ENCODE peak calls at places on chromosomes 3 and 15, in eight cellular contexts. K is PC-3, J is spleen, Z is heart left ventricle, M is cardiac muscle cell, V is kidney, S is astrocyte, I is thyroid gland. E is an unnamed sample. For H3K4me1, the result is how much of the 10 kb centered on the place peaks cover.

GRCh38 chr3:8663177-8664061 is 18.8 kb upstream of the SSUH2 start:
- DNase-seq in S (peak), Z (no peak), K (peak), J (no peak), V (no peak), I (peak), M (peak), E (peak)

GRCh38 chr3:156498307-156498706 is 56.6 kb downstream of the SSR3 start:
- DNase-seq in S (no peak), I (no peak), K (no peak), Z (no peak), M (no peak), V (no peak), J (no peak), E (no peak)

GRCh38 chr3:190119734-190120133 is 963 bp downstream of the P3H2 start:
- DNase-seq in J (no peak), M (no peak), S (no peak), K (no peak), V (no peak), I (no peak), Z (no peak), E (no peak)

GRCh38 chr3:157176108-157176507 is 16.2 kb upstream of the CCNL1 start:
- DNase-seq in K (no peak), V (no peak), Z (no peak), M (no peak), J (no peak), I (peak), S (peak), E (no peak)

GRCh38 chr3:5231067-5231466 is 43.6 kb downstream of the EDEM1 start:
- DNase-seq in S (no peak), J (no peak), Z (no peak), K (no peak), M (no peak), V (no peak), I (no peak), E (no peak)

GRCh38 chr3:33658971-33659848 is 58.8 kb downstream of the CLASP2 start:
- DNase-seq in K (no peak), V (peak), M (peak), J (peak), Z (peak), S (peak), I (peak), E (no peak)

GRCh38 chr15:71548317-71548908 is 261.9 kb upstream of the NR2E3 start:
- DNase-seq in Z (no peak), K (no peak), V (no peak), M (no peak), J (no peak), I (no peak), S (no peak), E (no peak)

GRCh38 chr3:177236704-177237103 is 39.4 kb upstream of the TBL1XR1 start:
- DNase-seq in S (no peak), J (no peak), M (no peak), K (peak), I (no peak), V (no peak), Z (no peak), E (no peak)

GRCh38 chr3:11238057-11238456 is 34.1 kb upstream of the ATG7 start:
- DNase-seq in M (no peak), S (peak), Z (no peak), I (no peak), J (no peak), K (peak), V (no peak), E (no peak)

GRCh38 chr15:58731756-58732535 is 17.6 kb downstream of the ADAM10 start:
- DNase-seq in Z (no peak), S (peak), V (no peak), M (peak), J (no peak), I (no peak), K (peak), E (no peak)

GRCh38 chr15:62228604-62229003 is 63.5 kb upstream of the C2CD4B start:
- DNase-seq in K (no peak), J (no peak), S (no peak), Z (no peak), I (no peak), V (no peak), M (no peak), E (no peak)

GRCh38 chr3:123378409-123378915 is 70.4 kb downstream of the ADCY5 start:
- DNase-seq in V (no peak), M (no peak), I (no peak), S (no peak), K (no peak), Z (no peak), J (no peak), E (no peak)
- H3K4me1 ChIP-seq in V (under half), M (half or more), I (under half), S (under half), K (under half), Z (half or more), J (under half), E (under half)

GRCh38 chr3:113210608-113211369 is 568 bp upstream of the BOC start:
- DNase-seq in Z (no peak), K (no peak), S (peak), J (no peak), V (no peak), M (peak), I (peak), E (no peak)
- H3K4me3 ChIP-seq in Z (peak), K (peak), S (peak), J (peak), V (peak), M (peak), I (no peak), E (no peak)

GRCh38 chr15:63504979-63505841 is 817 bp downstream of the USP3 start:
- DNase-seq in I (peak), Z (peak), J (peak), S (peak), M (peak), K (peak), V (peak), E (peak)

GRCh38 chr15:63502843-63503738 is 1.3 kb upstream of the USP3 start:
- DNase-seq in S (peak), J (peak), K (peak), I (peak), M (peak), Z (peak), V (peak), E (peak)

GRCh38 chr15:63502137-63502801 is 2.1 kb upstream of the USP3 start:
- DNase-seq in M (no peak), V (no peak), S (no peak), I (no peak), Z (no peak), J (no peak), K (peak), E (no peak)

GRCh38 chr15:63504247-63504978 is at the start of gene USP3:
- DNase-seq in V (peak), S (peak), I (peak), J (peak), M (peak), K (peak), Z (peak), E (peak)

GRCh38 chr15:63503739-63504246 is 600 bp upstream of the USP3 start:
- DNase-seq in M (peak), I (peak), Z (no peak), J (peak), K (peak), S (peak), V (peak), E (peak)
- H3K4me1 ChIP-seq in M (under half), I (under half), Z (half or more), J (half or more), K (half or more), S (under half), V (under half), E (half or more)

DNA sequence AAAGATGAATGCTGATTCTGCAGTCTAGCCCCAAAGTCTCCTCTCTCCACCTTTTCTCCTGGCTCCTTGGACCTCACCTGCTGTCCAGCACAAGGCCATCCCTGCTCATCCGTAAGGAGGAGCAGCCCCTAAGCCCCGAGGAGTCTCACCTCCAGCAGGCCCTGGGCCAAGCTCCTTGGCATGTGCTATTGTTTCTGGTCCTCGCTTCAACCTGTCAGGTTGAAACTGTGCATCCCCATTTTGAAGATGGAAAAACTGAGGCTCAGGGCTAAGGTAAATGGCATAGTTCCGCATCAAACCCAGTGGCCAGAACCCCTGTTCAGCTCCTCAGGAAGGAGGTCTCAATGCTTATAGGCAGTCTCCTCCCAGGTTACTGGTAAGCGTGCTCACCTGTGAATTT is 26.1 kb downstream of the CHDH start:
- DNase-seq in V (no peak), I (no peak), K (no peak), J (no peak), Z (no peak), M (no peak), S (no peak), E (no peak)
- H3K4me3 ChIP-seq in V (no peak), I (no peak), K (no peak), J (no peak), Z (no peak), M (no peak), S (no peak), E (no peak)

DNA sequence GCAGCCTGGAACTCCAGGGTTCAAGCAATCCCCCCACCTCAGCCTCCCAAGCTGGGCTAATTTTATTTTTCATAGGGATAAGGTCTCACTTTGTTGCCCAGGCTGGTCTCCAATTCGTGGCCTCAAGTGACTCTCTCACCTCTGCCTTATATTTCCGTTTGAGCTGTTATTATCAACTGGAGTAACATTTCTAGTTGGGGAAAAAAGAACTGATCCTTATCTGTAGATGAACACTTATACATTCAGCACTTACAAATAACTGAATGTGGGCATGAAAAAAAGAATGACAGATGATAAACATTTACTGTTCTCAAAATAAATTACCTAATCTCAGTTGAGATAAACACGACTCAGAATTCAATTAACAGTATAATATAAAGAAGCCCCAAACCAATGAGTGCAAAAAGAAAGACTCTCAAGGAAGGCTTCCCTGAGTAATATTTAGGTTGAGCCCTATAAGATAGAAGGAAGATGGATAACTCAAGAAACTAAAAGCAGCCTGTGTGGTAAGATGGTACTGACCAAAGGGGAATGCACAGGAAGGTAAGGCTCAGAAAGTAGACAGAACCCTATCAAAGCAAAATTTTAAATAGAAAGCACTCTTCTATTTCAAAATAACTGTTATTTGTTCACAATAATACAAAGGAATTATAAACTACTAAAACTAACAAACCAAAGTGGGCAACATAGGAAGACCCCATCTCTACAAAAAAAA is 11.8 kb downstream of the UBE3A start:
- DNase-seq in Z (no peak), K (no peak), S (no peak), V (no peak), J (no peak), I (no peak), M (no peak), E (no peak)
- H3K4me1 ChIP-seq in Z (under half), K (under half), S (under half), V (under half), J (half or more), I (under half), M (under half), E (under half)

GRCh38 chr15:83446417-83446816 is 724 bp upstream of the SH3GL3 start:
- DNase-seq in S (no peak), M (no peak), K (no peak), J (no peak), Z (no peak), I (no peak), V (no peak), E (no peak)
- H3K4me3 ChIP-seq in S (peak), M (peak), K (peak), J (no peak), Z (no peak), I (no peak), V (no peak), E (no peak)

GRCh38 chr15:80308002-80308401 is 56.0 kb upstream of the CTXND1 start:
- DNase-seq in Z (no peak), K (no peak), M (no peak), S (no peak), I (no peak), V (no peak), J (no peak), E (no peak)

GRCh38 chr15:80309769-80310384 is 57.9 kb upstream of the CTXND1 start:
- DNase-seq in I (peak), V (no peak), Z (no peak), K (peak), S (no peak), J (no peak), M (peak), E (no peak)

DNA sequence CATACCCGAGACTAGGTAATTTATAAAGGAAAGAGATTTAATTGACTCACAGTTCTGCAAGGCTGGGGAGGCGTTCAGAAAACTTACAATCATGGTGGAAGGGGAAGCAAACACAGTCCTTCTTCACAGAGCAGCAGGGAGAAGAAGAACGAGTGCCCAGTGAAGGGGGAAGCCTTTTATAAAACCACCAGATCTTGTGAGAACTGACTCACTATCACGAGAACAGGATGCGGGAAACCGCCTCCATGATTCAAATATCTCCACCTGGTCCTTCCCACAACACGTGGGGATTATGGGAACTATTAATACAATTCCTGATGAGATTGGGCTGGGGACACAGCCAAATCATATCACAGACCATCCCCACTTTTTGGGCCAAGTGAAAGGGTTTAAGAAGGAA is 58.8 kb upstream of the CTXND1 start:
- DNase-seq in M (no peak), S (no peak), Z (no peak), K (no peak), V (no peak), J (no peak), I (no peak), E (no peak)
- H3K4me1 ChIP-seq in M (under half), S (under half), Z (under half), K (under half), V (under half), J (under half), I (under half), E (under half)

GRCh38 chr3:127457094-127457475 is 133.4 kb downstream of the TPRA1 start:
- DNase-seq in I (peak), J (peak), M (peak), K (peak), V (peak), Z (no peak), S (peak), E (no peak)
- H3K4me3 ChIP-seq in I (no peak), J (no peak), M (no peak), K (peak), V (no peak), Z (no peak), S (peak), E (no peak)